ENCODE peak calls at places on chromosomes 12 and 14, in five cellular contexts. N is colonic mucosa, X is GM23338, J is HCT116, A is neuronal stem cell. T is an unnamed sample.
A peak's percentile ranks its signal among the peaks of the same experiment; 100 is the strongest.

GRCh38 chr12:89959188-89959587 is 250.6 kb upstream of the ATP2B1 start:
- DNase-seq in N (no peak), A (no peak), X (no peak), J (no peak), T (no peak)

GRCh38 chr12:108129017-108129812 is at the start of gene WSCD2:
- DNase-seq in A (peak; percentile 87), J (peak; percentile 32), X (peak; percentile 92), N (no peak), T (peak; percentile 82)

GRCh38 chr14:52948039-52948438 is 2.8 kb downstream of the FERMT2 start:
- DNase-seq in N (no peak), A (no peak), X (no peak), J (no peak), T (peak; percentile 43)

GRCh38 chr12:40464121-40464520 is 228.1 kb upstream of the CNTN1 start:
- DNase-seq in A (no peak), X (no peak), J (no peak), N (no peak), T (no peak)

GRCh38 chr14:68684466-68685418 is 108.1 kb downstream of the ZFP36L1 start:
- DNase-seq in X (no peak), N (no peak), A (no peak), J (no peak), T (no peak)

GRCh38 chr12:121181181-121181580 is 28.7 kb upstream of the P2RX4 start:
- DNase-seq in J (no peak), N (no peak), X (no peak), A (no peak), T (no peak)

GRCh38 chr12:30805959-30806358 is 51.2 kb upstream of the CAPRIN2 start:
- DNase-seq in A (no peak), X (no peak), N (no peak), J (no peak), T (no peak)

GRCh38 chr14:55874785-55875184 is 243.4 kb upstream of the PELI2 start:
- DNase-seq in A (no peak), X (no peak), N (no peak), J (no peak), T (no peak)

GRCh38 chr14:36477266-36477665 is 42.8 kb downstream of the NKX2-1 start:
- DNase-seq in A (no peak), J (no peak), N (no peak), X (no peak), T (no peak)

GRCh38 chr12:95237315-95237714 is 19.7 kb downstream of the VEZT start:
- DNase-seq in X (no peak), J (no peak), A (no peak), N (no peak), T (no peak)

GRCh38 chr12:127025545-127025944 is 1241.4 kb upstream of the TMEM132C start:
- DNase-seq in J (no peak), N (no peak), A (no peak), X (no peak), T (no peak)

GRCh38 chr12:87439990-87440827 is 589.0 kb downstream of the C12orf50 start:
- DNase-seq in J (peak; percentile 84), X (no peak), N (peak; percentile 76), A (no peak), T (peak; percentile 70)

GRCh38 chr12:29771786-29772185 is 12.0 kb downstream of the TMTC1 start:
- DNase-seq in X (no peak), A (no peak), J (no peak), N (no peak), T (no peak)

GRCh38 chr14:86321151-86321550 is 791.2 kb downstream of the FLRT2 start:
- DNase-seq in X (no peak), A (no peak), N (no peak), J (no peak), T (no peak)

DNA sequence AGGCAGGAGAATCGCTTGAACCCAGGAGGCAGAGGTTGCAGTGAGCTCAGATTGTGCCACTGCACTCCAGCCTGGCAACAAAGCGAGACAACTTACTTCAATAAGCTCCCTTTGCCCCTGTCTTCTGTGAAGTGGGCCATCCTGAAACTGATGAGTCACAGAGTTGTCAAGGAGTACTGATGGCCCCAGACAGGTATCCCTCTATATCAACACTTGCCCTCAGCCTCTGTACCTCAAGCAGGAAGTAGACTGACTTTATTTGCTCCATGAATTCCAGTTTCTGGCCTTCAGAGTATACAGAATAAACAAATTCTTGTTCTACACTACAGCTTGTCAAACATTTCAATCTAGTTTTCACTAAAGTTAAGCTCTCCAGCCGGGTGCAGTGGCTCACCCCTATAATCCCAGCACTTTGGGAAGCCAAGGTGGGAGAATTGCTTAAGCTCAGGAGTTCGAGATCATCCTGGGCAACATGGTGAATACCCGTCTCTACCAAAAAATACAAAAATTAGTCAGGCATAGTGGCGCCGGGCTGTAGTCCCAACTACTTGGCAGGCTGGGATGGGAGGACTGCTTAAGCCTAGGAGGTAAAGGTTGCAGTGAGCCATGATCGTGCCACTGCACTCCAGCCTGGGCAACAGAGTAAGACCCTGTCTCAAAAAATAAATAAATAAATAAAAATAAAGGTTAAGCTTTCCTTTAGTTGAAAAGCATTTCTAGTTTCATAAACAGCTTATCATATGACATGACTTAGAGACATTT is 16.4 kb upstream of the LRP10 start:
- DNase-seq in X (peak; percentile 30), N (no peak), A (no peak), J (no peak), T (peak; percentile 15)
- H3K4me1 ChIP-seq in X (peaks cover 4% of the 10 kb centered on the region), N (peaks cover 4% of the 10 kb centered on the region), A (peaks cover 1% of the 10 kb centered on the region), J (peaks cover 19% of the 10 kb centered on the region), T (peaks cover 25% of the 10 kb centered on the region)

DNA sequence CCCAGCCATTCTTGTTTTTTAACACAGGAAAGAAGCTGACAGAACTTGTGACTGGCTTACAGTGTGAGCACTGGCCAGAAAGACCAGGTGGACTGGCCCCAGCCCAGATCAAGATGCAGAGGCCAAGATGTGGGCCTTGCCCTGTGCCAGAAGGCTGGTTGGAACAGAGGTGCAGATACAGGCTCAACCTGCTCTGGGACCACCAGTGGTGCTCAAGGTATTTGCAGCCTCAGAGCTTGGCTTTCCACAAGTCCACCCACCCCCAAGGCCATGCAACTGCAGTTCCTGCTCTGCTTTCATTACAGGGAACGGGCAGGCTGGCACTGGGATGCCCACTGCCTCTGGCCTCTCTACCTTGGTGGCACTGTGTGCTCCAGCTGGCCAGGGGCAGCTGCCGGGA is 23.3 kb downstream of the ZFC3H1 start:
- DNase-seq in N (no peak), A (no peak), X (no peak), J (no peak), T (no peak)
- H3K36me3 ChIP-seq in N (peaks cover 16% of the 10 kb centered on the region), A (peaks cover 10% of the 10 kb centered on the region), X (peaks cover 52% of the 10 kb centered on the region), J (peaks cover 35% of the 10 kb centered on the region), T (peaks cover 2% of the 10 kb centered on the region)

GRCh38 chr12:14681640-14682039 is 14.8 kb downstream of the GUCY2C start:
- DNase-seq in J (no peak), N (no peak), A (no peak), X (no peak), T (no peak)
- H3K4me3 ChIP-seq in J (no peak overlapping the region), N (no peak overlapping the region), A (no peak overlapping the region), X (no peak overlapping the region), T (no peak overlapping the region)

DNA sequence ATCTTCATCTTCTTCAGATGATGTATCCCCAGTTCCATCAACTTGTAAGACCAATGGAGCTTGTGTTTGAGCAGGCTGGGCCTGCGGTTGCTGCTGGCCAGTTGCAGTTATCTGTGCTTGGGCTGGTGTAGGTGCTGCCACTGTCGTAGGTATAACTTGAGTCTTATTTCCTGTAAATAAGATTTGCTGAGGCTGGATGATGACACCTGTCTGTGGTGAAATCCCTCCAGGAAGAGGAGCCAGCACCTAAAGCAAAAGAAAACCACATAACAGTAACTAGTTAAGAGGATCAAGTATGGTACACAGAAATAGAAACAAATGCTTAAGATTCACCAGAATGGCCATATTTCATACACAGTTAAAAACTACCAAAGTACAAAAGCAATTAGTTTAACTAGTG is 28.2 kb downstream of the GTF2A1 start:
- DNase-seq in A (no peak), J (no peak), N (no peak), X (no peak), T (no peak)
- H3K4me1 ChIP-seq in A (no peaks in the 10 kb centered on the region), J (no peaks in the 10 kb centered on the region), N (no peaks in the 10 kb centered on the region), X (no peaks in the 10 kb centered on the region), T (no peaks in the 10 kb centered on the region)

GRCh38 chr12:110307372-110307771 is 26.3 kb downstream of the ATP2A2 start:
- DNase-seq in N (no peak), J (no peak), X (no peak), A (no peak), T (no peak)
- H3K36me3 ChIP-seq in N (peaks cover 10% of the 10 kb centered on the region), J (peaks cover 43% of the 10 kb centered on the region), X (peaks cover 9% of the 10 kb centered on the region), A (peaks cover 8% of the 10 kb centered on the region), T (peaks cover 1% of the 10 kb centered on the region)

GRCh38 chr14:73754911-73755360 is 40.8 kb upstream of the PNMA1 start:
- DNase-seq in X (peak; percentile 17), N (no peak), A (no peak), J (no peak), T (no peak)
- H3K4me3 ChIP-seq in X (no peak overlapping the region), N (peak overlapping the region; percentile 1), A (no peak overlapping the region), J (no peak overlapping the region), T (no peak overlapping the region)

T was measured in Caco-2.